ENCODE peak calls at places on chromosomes 1 and 21, in ten cellular contexts. Q is AG10803, C is fibroblast of the aortic adventitia, V is gastrocnemius medialis, S is neural crest cell, X is IMR-90, I is HL-60, B is nephron progenitor cell, R is esophagus squamous epithelium, E is activated B cell treated with CpG ODN at 0.5 μM for 24 hours. Z is an unnamed sample.

GRCh38 chr1:38173157-38173831 is 126.7 kb upstream of the POU3F1 start:
- DNase-seq in S (no peak), B (no peak), Q (no peak), X (no peak), R (no peak), C (no peak), E (no peak), V (no peak), I (no peak), Z (peak)

GRCh38 chr1:8214501-8215173 is 103.3 kb upstream of the SLC45A1 start:
- DNase-seq in B (no peak), I (no peak), R (no peak), V (no peak), X (no peak), Q (no peak), S (no peak), E (no peak), C (no peak), Z (no peak)

GRCh38 chr1:161098161-161099068 is at the start of gene KLHDC9:
- DNase-seq in X (peak), V (peak), B (peak), C (peak), E (peak), I (peak), R (no peak), S (peak), Q (peak), Z (peak)

GRCh38 chr1:150272379-150272840 is at the start of gene C1orf54:
- DNase-seq in V (peak), C (peak), Q (peak), E (no peak), B (peak), I (no peak), R (no peak), S (no peak), X (peak), Z (no peak)

GRCh38 chr1:114725230-114725629 is 8.7 kb upstream of the NRAS start:
- DNase-seq in I (no peak), B (no peak), S (no peak), X (peak), E (no peak), C (no peak), V (no peak), R (no peak), Q (no peak), Z (no peak)

GRCh38 chr1:5511381-5512097 is 480.7 kb downstream of the NPHP4 start:
- DNase-seq in E (no peak), C (no peak), R (no peak), Q (no peak), S (no peak), I (no peak), X (no peak), V (no peak), B (no peak), Z (no peak)

GRCh38 chr21:45556645-45557601 is 14.7 kb upstream of the SLC19A1 start:
- DNase-seq in R (no peak), S (no peak), Q (no peak), E (peak), V (no peak), I (no peak), B (no peak), C (peak), X (no peak), Z (no peak)

GRCh38 chr1:6385673-6386191 is 7.8 kb downstream of the ACOT7 start:
- DNase-seq in S (peak), E (no peak), Q (peak), X (peak), B (peak), V (no peak), R (no peak), I (no peak), C (peak), Z (no peak)

GRCh38 chr1:153803479-153804056 is 28.4 kb downstream of the SLC27A3 start:
- DNase-seq in S (no peak), X (no peak), Q (no peak), V (no peak), R (no peak), I (no peak), B (no peak), E (no peak), C (no peak), Z (no peak)

GRCh38 chr21:34204481-34205439 is 131.4 kb downstream of the MRPS6 start:
- DNase-seq in V (no peak), Q (no peak), X (no peak), B (peak), I (no peak), R (no peak), S (no peak), E (no peak), C (no peak), Z (no peak)

GRCh38 chr1:16986596-16987361 is 6.4 kb upstream of the MFAP2 start:
- DNase-seq in X (no peak), V (no peak), C (no peak), S (peak), E (no peak), R (no peak), I (no peak), Q (no peak), B (peak), Z (no peak)

GRCh38 chr1:207670192-207670591 is 25.3 kb downstream of the CR1L start:
- DNase-seq in V (no peak), I (no peak), X (no peak), S (no peak), Q (no peak), B (no peak), R (no peak), C (no peak), E (no peak), Z (peak)

GRCh38 chr1:67557731-67558448 is 127.1 kb upstream of the GADD45A start:
- DNase-seq in I (peak), E (no peak), R (no peak), V (no peak), S (no peak), Q (no peak), C (no peak), B (no peak), X (no peak), Z (no peak)

GRCh38 chr1:86429122-86429725 is 5.3 kb downstream of the CLCA2 start:
- DNase-seq in B (no peak), V (no peak), I (no peak), S (no peak), R (no peak), E (no peak), C (peak), Q (peak), X (no peak), Z (no peak)

GRCh38 chr1:193104496-193104905 is 713 bp downstream of the GLRX2 start:
- DNase-seq in Q (peak), V (peak), E (no peak), S (peak), R (no peak), C (no peak), I (peak), B (peak), X (peak), Z (peak)

GRCh38 chr1:247110627-247111258 is 6.6 kb upstream of the ZNF669 start:
- DNase-seq in V (no peak), I (no peak), S (no peak), B (no peak), E (no peak), R (no peak), X (peak), Q (peak), C (no peak), Z (peak)

GRCh38 chr21:38897532-38898421 is 92.0 kb downstream of the ETS2 start:
- DNase-seq in C (no peak), B (no peak), S (no peak), I (no peak), Q (no peak), E (no peak), V (peak), R (no peak), X (no peak), Z (no peak)

GRCh38 chr1:3283849-3284248 is 170.6 kb upstream of the ARHGEF16 start:
- DNase-seq in S (peak), C (peak), E (no peak), V (no peak), R (no peak), I (no peak), X (no peak), B (peak), Q (no peak), Z (no peak)

GRCh38 chr1:79657916-79658662 is 651.6 kb upstream of the ADGRL4 start:
- DNase-seq in X (peak), V (no peak), C (peak), E (no peak), R (no peak), I (no peak), Q (peak), B (no peak), S (no peak), Z (no peak)

GRCh38 chr1:214546886-214547641 is 4.3 kb downstream of the PTPN14 start:
- DNase-seq in B (no peak), E (no peak), V (no peak), I (no peak), X (no peak), Q (no peak), C (peak), S (no peak), R (no peak), Z (no peak)

GRCh38 chr1:7847599-7847998 is 5.3 kb downstream of the UTS2 start:
- DNase-seq in E (no peak), V (no peak), C (peak), X (peak), Q (peak), B (no peak), S (no peak), I (no peak), R (no peak), Z (no peak)

GRCh38 chr1:155083865-155084721 is 5.5 kb downstream of the EFNA3 start:
- DNase-seq in Q (peak), S (no peak), X (no peak), C (peak), R (no peak), E (no peak), I (peak), V (peak), B (no peak), Z (no peak)

GRCh38 chr21:37658994-37659458 is 257.2 kb downstream of the KCNJ6 start:
- DNase-seq in R (no peak), I (no peak), X (peak), V (peak), Q (peak), C (peak), B (no peak), E (no peak), S (no peak), Z (no peak)

DNA sequence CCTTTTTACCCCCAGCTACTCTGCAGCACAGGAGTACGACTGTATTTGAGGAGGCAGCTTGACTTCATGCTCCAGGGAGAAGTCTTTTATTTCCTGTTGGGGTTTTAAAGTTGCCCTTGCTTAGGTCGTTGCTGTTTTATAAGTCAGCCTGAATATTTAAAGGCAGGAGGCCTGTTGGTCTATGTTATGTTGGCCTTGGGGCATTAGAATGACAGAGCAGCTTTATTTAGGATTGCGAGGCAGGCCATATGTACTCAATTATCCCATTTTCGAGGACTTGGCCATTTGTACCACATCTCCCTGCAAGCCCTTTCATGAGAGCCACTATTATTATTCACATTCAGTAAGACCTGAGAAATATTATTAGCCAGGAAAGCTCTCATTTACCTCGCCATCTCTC is 47.0 kb downstream of the KIF26B start:
- DNase-seq in R (no peak), B (no peak), C (no peak), I (no peak), V (no peak), E (no peak), X (no peak), Q (peak), S (no peak), Z (no peak)
- TF ChIP-seq CTCF in R (no peak), B (no peak), C (no peak), I (no peak), V (no peak), E (no peak), X (no peak), Q (no peak), S (no peak), Z (no peak)

DNA sequence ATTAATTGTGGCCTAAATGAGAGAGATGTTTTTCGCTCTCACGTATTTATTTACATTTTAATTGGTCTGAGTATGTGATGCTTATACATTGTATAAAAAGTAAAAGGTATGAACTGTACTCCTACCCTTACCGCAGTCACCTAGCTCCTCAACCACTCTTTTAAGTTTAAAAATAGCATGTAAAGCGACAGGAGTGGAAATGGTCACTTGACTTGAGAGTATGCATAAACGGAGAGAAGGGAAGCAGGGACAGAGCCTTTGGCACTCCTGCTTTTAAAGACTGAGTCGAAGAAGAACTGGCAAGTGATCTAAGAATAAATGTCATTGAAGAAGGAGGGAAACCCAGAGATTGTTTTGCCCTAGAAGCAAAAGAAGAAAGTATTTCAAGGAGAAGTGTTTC is 11.5 kb upstream of the DDX59 start:
- DNase-seq in X (no peak), E (no peak), C (no peak), S (no peak), V (no peak), I (no peak), R (no peak), B (no peak), Q (no peak), Z (no peak)
- TF ChIP-seq CTCF in X (no peak), E (no peak), C (no peak), S (no peak), V (no peak), I (no peak), R (no peak), B (no peak), Q (no peak), Z (no peak)

DNA sequence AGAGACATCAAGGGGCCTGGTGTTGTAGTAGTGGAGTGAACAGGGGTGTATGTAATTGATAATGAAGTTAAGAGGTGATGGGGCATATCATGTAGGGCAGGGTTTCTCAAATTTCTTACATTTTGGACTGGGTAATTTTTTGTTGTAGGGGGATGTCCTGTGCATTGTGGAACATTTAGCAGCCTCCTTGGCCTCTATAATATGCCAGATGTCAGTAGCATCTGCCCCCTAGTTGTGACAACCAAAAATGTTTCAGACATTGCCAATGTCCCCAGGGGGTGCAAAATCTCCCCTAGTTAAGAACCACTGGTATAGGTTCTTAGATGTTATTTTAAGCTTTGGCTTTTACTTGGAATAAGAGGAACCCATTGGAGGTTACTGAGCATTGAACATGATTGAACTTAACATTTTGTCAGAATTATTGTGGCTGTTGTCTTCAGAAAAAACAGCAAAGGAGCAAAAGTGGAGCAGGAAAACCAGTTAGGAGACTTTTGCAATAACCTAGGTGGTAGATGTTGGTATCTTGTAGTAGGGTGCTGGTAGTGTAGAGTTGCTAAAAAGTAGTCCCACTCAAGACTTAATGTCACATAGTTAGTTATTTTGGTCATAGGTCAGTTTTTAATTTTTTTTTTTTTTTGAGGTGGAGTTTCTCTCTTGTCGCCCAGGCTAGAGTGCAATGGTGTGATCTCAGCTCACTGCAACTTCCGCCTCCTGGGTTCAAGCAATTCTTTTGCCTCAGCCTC is 6.2 kb downstream of the ZNF326 start:
- DNase-seq in E (no peak), Q (no peak), X (no peak), B (no peak), C (no peak), I (no peak), R (no peak), S (no peak), V (no peak), Z (no peak)
- TF ChIP-seq CTCF in E (no peak), Q (no peak), X (no peak), B (no peak), C (no peak), I (no peak), R (no peak), S (peak), V (no peak), Z (peak)

DNA sequence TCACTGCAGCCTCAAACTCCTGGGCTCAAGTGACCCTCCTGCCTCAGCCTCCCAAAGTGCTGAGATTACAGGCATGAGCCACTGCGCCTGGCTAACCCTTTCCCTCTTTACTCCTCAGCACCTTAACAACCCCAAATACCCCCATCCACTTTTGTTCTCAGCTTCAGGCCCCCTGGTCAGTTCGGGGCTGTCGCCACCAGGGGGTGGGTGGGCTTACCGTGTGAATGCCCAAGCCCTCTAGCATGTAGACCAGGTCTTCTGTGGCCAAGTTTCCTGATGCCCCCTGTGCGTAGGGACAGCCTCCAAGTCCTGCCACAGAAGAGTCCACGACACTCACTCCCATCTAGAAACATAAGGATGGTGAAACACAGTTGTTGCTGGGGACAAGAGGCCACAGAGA is 3.6 kb upstream of the GALE start:
- DNase-seq in S (no peak), Q (no peak), V (no peak), B (peak), R (no peak), C (no peak), I (no peak), X (no peak), E (no peak), Z (no peak)
- TF ChIP-seq CTCF in S (peak), Q (no peak), V (no peak), B (peak), R (no peak), C (peak), I (no peak), X (peak), E (no peak), Z (no peak)

GRCh38 chr21:44443891-44444285 is 11.4 kb upstream of the LRRC3 start:
- DNase-seq in I (no peak), E (no peak), C (no peak), S (no peak), V (no peak), X (no peak), B (peak), R (no peak), Q (no peak), Z (no peak)

GRCh38 chr21:44442266-44443125 is 12.8 kb upstream of the LRRC3 start:
- DNase-seq in E (no peak), V (no peak), B (peak), S (no peak), R (no peak), Q (no peak), X (no peak), I (no peak), C (no peak), Z (no peak)

GRCh38 chr21:44445413-44445812 is 9.9 kb upstream of the LRRC3 start:
- DNase-seq in E (no peak), C (no peak), Q (no peak), I (no peak), X (no peak), B (no peak), S (no peak), V (no peak), R (no peak), Z (no peak)

GRCh38 chr21:44443291-44443890 is 11.9 kb upstream of the LRRC3 start:
- DNase-seq in E (no peak), V (no peak), B (no peak), Q (no peak), S (no peak), R (no peak), C (no peak), I (no peak), X (no peak), Z (no peak)

DNA sequence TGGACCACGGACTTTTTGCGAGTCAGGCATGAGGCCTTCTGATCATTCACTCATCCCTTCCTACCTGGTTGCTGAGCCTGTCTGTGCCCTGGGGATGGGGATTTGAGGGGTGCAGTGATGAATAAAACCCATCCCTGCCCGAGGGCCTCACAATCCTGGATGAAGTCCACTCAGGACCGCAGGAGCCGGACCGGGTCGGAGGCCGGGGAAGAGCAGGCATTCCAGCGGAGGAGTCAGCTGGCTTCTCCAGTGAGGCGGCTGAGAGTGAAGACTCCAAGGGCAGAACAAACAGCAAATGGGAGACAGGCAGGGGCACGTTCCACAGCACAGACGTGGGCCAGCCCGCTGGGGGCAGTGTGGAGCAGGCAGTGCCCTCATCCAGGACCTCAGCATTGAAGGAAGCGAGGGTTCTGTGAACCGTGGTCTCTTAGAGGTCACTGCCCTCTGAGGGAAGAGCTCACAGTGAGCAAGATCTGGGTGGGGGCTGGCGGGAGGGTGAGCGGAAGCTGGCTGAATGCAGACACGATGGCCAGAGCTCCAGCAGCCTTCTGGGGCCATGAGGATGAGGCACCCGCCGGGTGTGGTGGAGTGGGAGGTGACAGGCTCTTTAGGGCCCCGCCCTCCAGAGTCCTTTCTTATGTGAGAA is 10.9 kb upstream of the LRRC3 start:
- DNase-seq in B (peak), Q (no peak), C (no peak), V (no peak), E (no peak), S (peak), R (no peak), X (no peak), I (no peak), Z (no peak)
- TF ChIP-seq CTCF in B (no peak), Q (peak), C (no peak), V (no peak), E (no peak), S (peak), R (no peak), X (no peak), I (peak), Z (no peak)

GRCh38 chr1:244060691-244061090 is 9.6 kb downstream of the ZBTB18 start:
- DNase-seq in V (no peak), Q (no peak), E (no peak), S (no peak), I (no peak), B (no peak), C (no peak), X (no peak), R (no peak), Z (no peak)

GRCh38 chr1:244063498-244063897 is 12.4 kb downstream of the ZBTB18 start:
- DNase-seq in B (no peak), E (no peak), C (no peak), X (no peak), I (no peak), V (no peak), R (no peak), Q (no peak), S (no peak), Z (no peak)

GRCh38 chr1:244064621-244065020 is 13.5 kb downstream of the ZBTB18 start:
- DNase-seq in B (no peak), R (no peak), I (no peak), X (no peak), V (no peak), C (no peak), Q (no peak), S (no peak), E (no peak), Z (no peak)

GRCh38 chr1:244060117-244060516 is 9.0 kb downstream of the ZBTB18 start:
- DNase-seq in B (no peak), S (no peak), V (no peak), I (no peak), R (no peak), X (no peak), E (no peak), C (no peak), Q (no peak), Z (no peak)

GRCh38 chr1:244062136-244062535 is 11.1 kb downstream of the ZBTB18 start:
- DNase-seq in V (no peak), R (no peak), E (no peak), B (no peak), Q (no peak), X (no peak), S (no peak), I (no peak), C (no peak), Z (no peak)
- TF ChIP-seq CTCF in V (no peak), R (no peak), E (no peak), B (no peak), Q (no peak), X (no peak), S (no peak), I (no peak), C (no peak), Z (no peak)

Z was measured in GM13977.